ENCODE peak calls at places on chromosome 20, in ten cellular contexts. E is left cardiac atrium; G is NCI-H1105 treated with DMSO at 0.1 percent for 48 hours; X is activated T-cell treated with anti-CD3 and anti-CD28 coated beads for 1 hour; C is activated CD8-positive, alpha-beta memory T cell treated with anti-CD3 and anti-CD28 coated beads for 1 hour; Y is stimulated activated CD4-positive, alpha-beta T cell treated with anti-CD3 and anti-CD28 coated beads, Interleukin-1b, Interleukin-23, amount 100 ng/mL, for 1 hour; N is T47D; L is pancreas; H is SW 1271; B is cortex of kidney. K is an unnamed sample.

GRCh38 chr20:3672864-3673550 is 8.8 kb downstream of the ADAM33 start:
- DNase-seq in E (no peak), G (no peak), X (no peak), C (no peak), Y (no peak), N (no peak), L (no peak), H (no peak), B (no peak), K (no peak)

GRCh38 chr20:46246527-46246926 is 61.8 kb downstream of the CDH22 start:
- DNase-seq in E (no peak), G (no peak), X (no peak), C (no peak), Y (no peak), N (no peak), L (no peak), H (no peak), B (no peak), K (no peak)

GRCh38 chr20:61739832-61740118 is 325.9 kb downstream of the TAF4 start:
- DNase-seq in E (no peak), G (no peak), X (no peak), C (no peak), Y (no peak), N (no peak), L (no peak), H (no peak), B (no peak), K (no peak)

GRCh38 chr20:2559641-2560040 is 23.3 kb downstream of the TMC2 start:
- DNase-seq in E (no peak), G (no peak), X (no peak), C (no peak), Y (no peak), N (no peak), L (no peak), H (no peak), B (no peak), K (no peak)

GRCh38 chr20:37395921-37396519 is 50.1 kb downstream of the SRC start:
- DNase-seq in E (peak; percentile 57), G (no peak), X (no peak), C (no peak), Y (no peak), N (no peak), L (peak; percentile 55), H (no peak), B (no peak), K (no peak)

GRCh38 chr20:62622877-62623487 is 19.3 kb upstream of the SLCO4A1 start:
- DNase-seq in E (peak; percentile 32), G (no peak), X (no peak), C (no peak), Y (no peak), N (no peak), L (no peak), H (no peak), B (no peak), K (no peak)

GRCh38 chr20:41748756-41749582 is 130.8 kb upstream of the CHD6 start:
- DNase-seq in E (no peak), G (no peak), X (no peak), C (no peak), Y (no peak), N (no peak), L (no peak), H (no peak), B (no peak), K (no peak)

GRCh38 chr20:63790572-63791168 is 40.4 kb downstream of the ZBTB46 start:
- DNase-seq in E (no peak), G (no peak), X (no peak), C (no peak), Y (no peak), N (no peak), L (no peak), H (no peak), B (no peak), K (no peak)

GRCh38 chr20:50491168-50491567 is 19.0 kb upstream of the PTPN1 start:
- DNase-seq in E (no peak), G (no peak), X (no peak), C (no peak), Y (no peak), N (no peak), L (no peak), H (no peak), B (no peak), K (no peak)

GRCh38 chr20:62776692-62777527 is 19.4 kb upstream of the MRGBP start:
- DNase-seq in E (no peak), G (no peak), X (peak; percentile 38), C (no peak), Y (no peak), N (peak; percentile 64), L (no peak), H (peak; percentile 25), B (no peak), K (no peak)

GRCh38 chr20:17618673-17619013 is 48.8 kb downstream of the DSTN start:
- DNase-seq in E (no peak), G (no peak), X (no peak), C (no peak), Y (no peak), N (no peak), L (no peak), H (no peak), B (no peak), K (no peak)

GRCh38 chr20:37676440-37676839 is 17.4 kb upstream of the CTNNBL1 start:
- DNase-seq in E (no peak), G (no peak), X (no peak), C (no peak), Y (no peak), N (no peak), L (no peak), H (no peak), B (no peak), K (no peak)

GRCh38 chr20:40668449-40669228 is 20.4 kb downstream of the MAFB start:
- DNase-seq in E (no peak), G (no peak), X (no peak), C (no peak), Y (no peak), N (no peak), L (no peak), H (no peak), B (no peak), K (no peak)

GRCh38 chr20:59646487-59646886 is 42.1 kb downstream of the PHACTR3 start:
- DNase-seq in E (no peak), G (no peak), X (no peak), C (no peak), Y (no peak), N (no peak), L (no peak), H (no peak), B (no peak), K (no peak)

GRCh38 chr20:4901031-4901818 is 100.1 kb downstream of the SLC23A2 start:
- DNase-seq in E (no peak), G (no peak), X (no peak), C (no peak), Y (no peak), N (no peak), L (no peak), H (no peak), B (no peak), K (no peak)

GRCh38 chr20:23631226-23631822 is 6.4 kb downstream of the CST3 start:
- DNase-seq in E (no peak), G (no peak), X (no peak), C (no peak), Y (no peak), N (no peak), L (no peak), H (no peak), B (no peak), K (no peak)

GRCh38 chr20:37075932-37076685 is 19.7 kb downstream of the RBL1 start:
- DNase-seq in E (no peak), G (no peak), X (no peak), C (no peak), Y (no peak), N (no peak), L (no peak), H (no peak), B (no peak), K (no peak)

GRCh38 chr20:58308680-58309527 is 611 bp upstream of the RAB22A start:
- DNase-seq in E (peak; percentile 72), G (no peak), X (peak; percentile 47), C (no peak), Y (peak; percentile 24), N (peak; percentile 28), L (peak; percentile 91), H (peak; percentile 44), B (no peak), K (peak; percentile 69)

GRCh38 chr20:63738687-63739128 is 868 bp upstream of the SLC2A4RG start:
- DNase-seq in E (peak; percentile 77), G (peak; percentile 5), X (no peak), C (no peak), Y (no peak), N (no peak), L (peak; percentile 95), H (no peak), B (no peak), K (no peak)

GRCh38 chr20:8774412-8774811 is 294.5 kb upstream of the PLCB4 start:
- DNase-seq in E (no peak), G (no peak), X (no peak), C (no peak), Y (no peak), N (no peak), L (no peak), H (no peak), B (no peak), K (no peak)

GRCh38 chr20:40675599-40676221 is 13.3 kb downstream of the MAFB start:
- DNase-seq in E (no peak), G (no peak), X (no peak), C (no peak), Y (no peak), N (no peak), L (no peak), H (no peak), B (no peak), K (no peak)